ENCODE peak calls at places on chromosomes 1 and 21, in nine cellular contexts. S, D, X, P, O, Y, Z, N and H are unnamed samples.

GRCh38 chr1:239884776-239885175 is 206.9 kb upstream of the FMN2 start:
- DNase-seq in S (no peak), D (no peak), X (no peak), P (no peak), O (no peak), Y (no peak), Z (no peak), N (no peak), H (no peak)

GRCh38 chr1:191174298-191174697 is 696.6 kb upstream of the BRINP3 start:
- DNase-seq in S (no peak), D (no peak), X (no peak), P (peak; percentile 3), O (no peak), Y (no peak), Z (no peak), N (no peak), H (no peak)

GRCh38 chr21:46295996-46296752 is 10.0 kb downstream of the YBEY start:
- DNase-seq in S (peak; percentile 92), D (peak; percentile 93), X (peak; percentile 70), P (peak; percentile 32), O (no peak), Y (no peak), Z (no peak), N (peak; percentile 93), H (peak; percentile 93)

GRCh38 chr1:155128755-155129473 is 1.2 kb downstream of the EFNA1 start:
- DNase-seq in S (peak; percentile 51), D (peak; percentile 59), X (peak; percentile 85), P (no peak), O (peak; percentile 61), Y (no peak), Z (no peak), N (no peak), H (peak; percentile 32)

GRCh38 chr1:46471885-46472502 is 17.6 kb upstream of the DMBX1 start:
- DNase-seq in S (no peak), D (no peak), X (no peak), P (no peak), O (no peak), Y (no peak), Z (no peak), N (no peak), H (no peak)

GRCh38 chr1:180964609-180965008 is 51.9 kb downstream of the KIAA1614 start:
- DNase-seq in S (no peak), D (no peak), X (no peak), P (no peak), O (no peak), Y (no peak), Z (no peak), N (no peak), H (no peak)

GRCh38 chr1:20112279-20113000 is 6.9 kb downstream of the PLA2G2D start:
- DNase-seq in S (no peak), D (no peak), X (no peak), P (no peak), O (no peak), Y (no peak), Z (no peak), N (no peak), H (no peak)

GRCh38 chr1:161220002-161220401 is 3.4 kb downstream of the APOA2 start:
- DNase-seq in S (no peak), D (no peak), X (no peak), P (no peak), O (no peak), Y (no peak), Z (no peak), N (no peak), H (no peak)

GRCh38 chr1:30942326-30942978 is 33.9 kb upstream of the SDC3 start:
- DNase-seq in S (no peak), D (no peak), X (no peak), P (no peak), O (no peak), Y (no peak), Z (no peak), N (no peak), H (no peak)

GRCh38 chr21:44866780-44867179 is 6.7 kb downstream of the PTTG1IP start:
- DNase-seq in S (no peak), D (no peak), X (no peak), P (peak; percentile 66), O (peak; percentile 13), Y (no peak), Z (no peak), N (peak; percentile 20), H (peak; percentile 11)

GRCh38 chr21:36882776-36883175 is 83.7 kb downstream of the HLCS start:
- DNase-seq in S (no peak), D (no peak), X (no peak), P (peak; percentile 5), O (no peak), Y (no peak), Z (no peak), N (no peak), H (no peak)

GRCh38 chr1:22101995-22102394 is 40.9 kb downstream of the WNT4 start:
- DNase-seq in S (no peak), D (no peak), X (no peak), P (no peak), O (no peak), Y (no peak), Z (no peak), N (no peak), H (no peak)

GRCh38 chr1:243313635-243314536 is 58.0 kb downstream of the SDCCAG8 start:
- DNase-seq in S (no peak), D (no peak), X (no peak), P (no peak), O (no peak), Y (no peak), Z (no peak), N (no peak), H (no peak)

GRCh38 chr1:100038401-100039306 is 68.9 kb downstream of the SLC35A3 start:
- DNase-seq in S (peak; percentile 53), D (peak; percentile 73), X (peak; percentile 79), P (peak; percentile 72), O (peak; percentile 51), Y (no peak), Z (peak; percentile 80), N (peak; percentile 79), H (peak; percentile 82)

GRCh38 chr1:29120955-29121485 is 2.7 kb downstream of the TMEM200B start:
- DNase-seq in S (peak; percentile 20), D (peak; percentile 66), X (peak; percentile 61), P (peak; percentile 16), O (no peak), Y (peak; percentile 60), Z (peak; percentile 71), N (no peak), H (peak; percentile 60)

GRCh38 chr1:5566924-5567323 is 425.3 kb downstream of the NPHP4 start:
- DNase-seq in S (no peak), D (no peak), X (no peak), P (no peak), O (no peak), Y (no peak), Z (no peak), N (no peak), H (no peak)

GRCh38 chr1:6423321-6423999 is 1.1 kb upstream of the ESPN start:
- DNase-seq in S (no peak), D (no peak), X (peak; percentile 82), P (no peak), O (peak; percentile 98), Y (peak; percentile 80), Z (peak; percentile 93), N (no peak), H (no peak)

GRCh38 chr1:179175011-179175934 is 54.2 kb downstream of the ABL2 start:
- DNase-seq in S (no peak), D (no peak), X (no peak), P (peak; percentile 55), O (peak; percentile 9), Y (no peak), Z (no peak), N (no peak), H (no peak)

GRCh38 chr1:186763107-186763506 is 65.6 kb upstream of the PLA2G4A start:
- DNase-seq in S (no peak), D (no peak), X (no peak), P (peak; percentile 83), O (peak; percentile 74), Y (no peak), Z (no peak), N (no peak), H (no peak)

GRCh38 chr1:183871142-183871541 is 66.2 kb downstream of the RGL1 start:
- DNase-seq in S (no peak), D (no peak), X (no peak), P (peak; percentile 71), O (peak; percentile 83), Y (peak; percentile 12), Z (no peak), N (no peak), H (no peak)

DNA sequence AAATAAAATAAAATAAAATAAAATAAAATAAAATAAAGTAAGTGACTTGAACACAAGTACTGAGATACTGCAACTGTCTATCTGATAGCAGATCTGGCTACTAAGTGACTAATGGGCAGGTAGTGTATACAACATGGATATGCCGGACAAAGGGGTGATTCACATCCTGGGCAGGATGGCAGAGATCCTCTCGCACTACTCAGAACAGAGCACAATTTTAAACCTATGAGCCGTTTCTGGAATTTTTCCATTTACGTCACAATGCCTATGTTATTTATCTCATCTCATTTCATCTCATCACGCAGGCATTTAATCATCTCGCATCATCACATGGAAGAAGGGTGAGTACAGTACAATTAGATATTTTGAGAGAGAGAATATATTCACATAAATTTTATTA is 233.3 kb upstream of the COA6 start:
- DNase-seq in S (no peak), D (no peak), X (no peak), P (peak; percentile 92), O (peak; percentile 99), Y (no peak), Z (no peak), N (no peak), H (no peak)
- H3K27ac ChIP-seq in S (no peak overlapping the region), D (no peak overlapping the region), X (no peak overlapping the region), P (no peak overlapping the region), O (peak overlapping the region; percentile 94), Y (no peak overlapping the region), Z (no peak overlapping the region), N (no peak overlapping the region), H (no peak overlapping the region)

GRCh38 chr21:25464275-25464674 is 143.0 kb downstream of the MRPL39 start:
- DNase-seq in S (no peak), D (no peak), X (no peak), P (no peak), O (peak; percentile 19), Y (no peak), Z (no peak), N (no peak), H (no peak)
- H3K4me1 ChIP-seq in S (no peaks in the 10 kb centered on the region), D (no peaks in the 10 kb centered on the region), X (no peaks in the 10 kb centered on the region), P (no peaks in the 10 kb centered on the region), O (no peaks in the 10 kb centered on the region), Y (no peaks in the 10 kb centered on the region), Z (no peaks in the 10 kb centered on the region), N (no peaks in the 10 kb centered on the region), H (no peaks in the 10 kb centered on the region)

GRCh38 chr1:33577663-33578062 is 105.2 kb downstream of the ZSCAN20 start:
- DNase-seq in S (no peak), D (no peak), X (no peak), P (no peak), O (no peak), Y (no peak), Z (no peak), N (no peak), H (no peak)
- H3K27me3 ChIP-seq in S (no peaks in the 10 kb centered on the region), D (no peaks in the 10 kb centered on the region), X (no peaks in the 10 kb centered on the region), P (peaks cover 1% of the 10 kb centered on the region), O (peaks cover 71% of the 10 kb centered on the region), Y (peaks cover 12% of the 10 kb centered on the region), Z (no peaks in the 10 kb centered on the region), N (no peaks in the 10 kb centered on the region), H (no peaks in the 10 kb centered on the region)

GRCh38 chr21:32413697-32414578 is 1.4 kb downstream of the EVA1C start:
- DNase-seq in S (no peak), D (no peak), X (peak; percentile 21), P (no peak), O (peak; percentile 46), Y (no peak), Z (no peak), N (no peak), H (peak; percentile 59)
- H3K27ac ChIP-seq in S (peak overlapping the region; percentile 100), D (peak overlapping the region; percentile 82), X (peak overlapping the region; percentile 95), P (no peak overlapping the region), O (peak overlapping the region; percentile 65), Y (peak overlapping the region; percentile 98), Z (peak overlapping the region; percentile 94), N (peak overlapping the region; percentile 100), H (peak overlapping the region; percentile 99)